ENCODE peak calls at places on chromosomes 3 and 15, in seven cellular contexts. A is tibial artery, V is osteocyte, U is mesothelial cell of epicardium, D is NCI-H1092 treated with DMSO at 0.1 percent for 48 hours, Y is cardiac muscle cell, O is stomach. L is an unnamed sample.

GRCh38 chr3:175940243-175940642 is 1081.1 kb downstream of the NAALADL2 start:
- DNase-seq in A (no peak), V (no peak), U (no peak), D (no peak), Y (no peak), O (no peak), L (no peak)

GRCh38 chr15:69140306-69140705 is 20.1 kb upstream of the GLCE start:
- DNase-seq in A (no peak), V (no peak), U (no peak), D (no peak), Y (no peak), O (no peak), L (no peak)

GRCh38 chr15:22263738-22264137 is 183.4 kb downstream of the OR4M2 start:
- DNase-seq in A (no peak), V (no peak), U (no peak), D (no peak), Y (no peak), O (no peak), L (no peak)

GRCh38 chr3:161600185-161600584 is 103.6 kb downstream of the OTOL1 start:
- DNase-seq in A (no peak), V (no peak), U (no peak), D (peak), Y (no peak), O (no peak), L (no peak)

GRCh38 chr3:49279376-49279775 is 2.3 kb upstream of the C3orf62 start:
- DNase-seq in A (no peak), V (no peak), U (no peak), D (no peak), Y (no peak), O (no peak), L (no peak)

GRCh38 chr3:134852893-134853351 is 57.9 kb downstream of the EPHB1 start:
- DNase-seq in A (no peak), V (no peak), U (no peak), D (no peak), Y (no peak), O (no peak), L (no peak)

GRCh38 chr15:64779024-64779423 is 3.6 kb upstream of the RBPMS2 start:
- DNase-seq in A (no peak), V (no peak), U (no peak), D (no peak), Y (no peak), O (no peak), L (no peak)

GRCh38 chr3:47416041-47416440 is 35.2 kb downstream of the PTPN23 start:
- DNase-seq in A (no peak), V (no peak), U (no peak), D (no peak), Y (no peak), O (peak), L (no peak)

GRCh38 chr3:126886217-126886616 is 96.7 kb upstream of the PLXNA1 start:
- DNase-seq in A (no peak), V (no peak), U (no peak), D (no peak), Y (no peak), O (no peak), L (no peak)

GRCh38 chr3:107670991-107671390 is 148.2 kb downstream of the BBX start:
- DNase-seq in A (no peak), V (no peak), U (no peak), D (no peak), Y (no peak), O (no peak), L (no peak)

GRCh38 chr3:33482126-33482525 is 41.9 kb upstream of the UBP1 start:
- DNase-seq in A (no peak), V (no peak), U (no peak), D (no peak), Y (no peak), O (no peak), L (no peak)

GRCh38 chr15:62445244-62445643 is 280.2 kb upstream of the C2CD4B start:
- DNase-seq in A (no peak), V (no peak), U (no peak), D (no peak), Y (no peak), O (no peak), L (no peak)

GRCh38 chr15:72199721-72200212 is 2.2 kb upstream of the GRAMD2A start:
- DNase-seq in A (peak), V (no peak), U (peak), D (peak), Y (peak), O (peak), L (peak)

GRCh38 chr3:152258448-152259302 is 10.1 kb upstream of the MBNL1 start:
- DNase-seq in A (peak), V (no peak), U (no peak), D (no peak), Y (no peak), O (peak), L (no peak)

GRCh38 chr15:44427756-44428724 is 611 bp downstream of the CTDSPL2 start:
- DNase-seq in A (no peak), V (no peak), U (no peak), D (peak), Y (peak), O (peak), L (peak)

GRCh38 chr3:182795383-182795782 is 2.1 kb downstream of the ATP11B start:
- DNase-seq in A (no peak), V (no peak), U (no peak), D (no peak), Y (no peak), O (no peak), L (peak)